ENCODE peak calls at places on chromosomes 4 and X, in eight cellular contexts. One of them, this sample, is unnamed.

GRCh38 chrX:91389026-91389425 is 45.6 kb upstream of the PABPC5 start:
- DNase-seq in right lobe of liver: no peak
- DNase-seq in dorsolateral prefrontal cortex: no peak
- DNase-seq in SJSA1: no peak
- DNase-seq in AG04450: no peak
- DNase-seq in heart right ventricle: no peak
- DNase-seq in aorta: no peak
- DNase-seq in HCT116: no peak
- DNase-seq in this sample: no peak

GRCh38 chr4:109026588-109026987 is 263.7 kb upstream of the ETNPPL start:
- DNase-seq in right lobe of liver: no peak
- DNase-seq in dorsolateral prefrontal cortex: no peak
- DNase-seq in SJSA1: peak
- DNase-seq in AG04450: peak
- DNase-seq in heart right ventricle: no peak
- DNase-seq in aorta: no peak
- DNase-seq in HCT116: no peak
- DNase-seq in this sample: no peak

GRCh38 chr4:42636591-42636990 is 20.3 kb downstream of the ATP8A1 start:
- DNase-seq in right lobe of liver: no peak
- DNase-seq in dorsolateral prefrontal cortex: no peak
- DNase-seq in SJSA1: no peak
- DNase-seq in AG04450: no peak
- DNase-seq in heart right ventricle: no peak
- DNase-seq in aorta: no peak
- DNase-seq in HCT116: no peak
- DNase-seq in this sample: no peak

GRCh38 chr4:77728420-77728819 is 90.7 kb downstream of the CNOT6L start:
- DNase-seq in right lobe of liver: no peak
- DNase-seq in dorsolateral prefrontal cortex: no peak
- DNase-seq in SJSA1: no peak
- DNase-seq in AG04450: no peak
- DNase-seq in heart right ventricle: no peak
- DNase-seq in aorta: no peak
- DNase-seq in HCT116: no peak
- DNase-seq in this sample: no peak

GRCh38 chr4:31791666-31792065 is 1071.5 kb downstream of the PCDH7 start:
- DNase-seq in right lobe of liver: no peak
- DNase-seq in dorsolateral prefrontal cortex: no peak
- DNase-seq in SJSA1: no peak
- DNase-seq in AG04450: no peak
- DNase-seq in heart right ventricle: no peak
- DNase-seq in aorta: no peak
- DNase-seq in HCT116: no peak
- DNase-seq in this sample: no peak

GRCh38 chrX:148067285-148067684 is 86.1 kb downstream of the FMR1NB start:
- DNase-seq in right lobe of liver: no peak
- DNase-seq in dorsolateral prefrontal cortex: no peak
- DNase-seq in SJSA1: no peak
- DNase-seq in AG04450: no peak
- DNase-seq in heart right ventricle: no peak
- DNase-seq in aorta: no peak
- DNase-seq in HCT116: no peak
- DNase-seq in this sample: no peak

GRCh38 chrX:136797787-136798186 is 17.1 kb upstream of the ARHGEF6 start:
- DNase-seq in right lobe of liver: no peak
- DNase-seq in dorsolateral prefrontal cortex: no peak
- DNase-seq in SJSA1: no peak
- DNase-seq in AG04450: no peak
- DNase-seq in heart right ventricle: no peak
- DNase-seq in aorta: no peak
- DNase-seq in HCT116: no peak
- DNase-seq in this sample: no peak

GRCh38 chrX:10833299-10834169 is 213.1 kb upstream of the MID1 start:
- DNase-seq in right lobe of liver: peak
- DNase-seq in dorsolateral prefrontal cortex: no peak
- DNase-seq in SJSA1: no peak
- DNase-seq in AG04450: no peak
- DNase-seq in heart right ventricle: peak
- DNase-seq in aorta: peak
- DNase-seq in HCT116: no peak
- DNase-seq in this sample: peak

GRCh38 chrX:1597345-1598020 is 6.1 kb downstream of the AKAP17A start:
- DNase-seq in right lobe of liver: no peak
- DNase-seq in dorsolateral prefrontal cortex: peak
- DNase-seq in SJSA1: no peak
- DNase-seq in AG04450: no peak
- DNase-seq in heart right ventricle: no peak
- DNase-seq in aorta: peak
- DNase-seq in HCT116: no peak
- DNase-seq in this sample: no peak

GRCh38 chr4:73662709-73663546 is 42.7 kb upstream of the RASSF6 start:
- DNase-seq in right lobe of liver: no peak
- DNase-seq in dorsolateral prefrontal cortex: no peak
- DNase-seq in SJSA1: peak
- DNase-seq in AG04450: no peak
- DNase-seq in heart right ventricle: no peak
- DNase-seq in aorta: no peak
- DNase-seq in HCT116: peak
- DNase-seq in this sample: no peak

GRCh38 chr4:153476829-153477574 is 10.8 kb downstream of the TMEM131L start:
- DNase-seq in right lobe of liver: no peak
- DNase-seq in dorsolateral prefrontal cortex: no peak
- DNase-seq in SJSA1: no peak
- DNase-seq in AG04450: no peak
- DNase-seq in heart right ventricle: no peak
- DNase-seq in aorta: no peak
- DNase-seq in HCT116: no peak
- DNase-seq in this sample: no peak

GRCh38 chrX:331145-331771 is 12.7 kb upstream of the GTPBP6 start:
- DNase-seq in right lobe of liver: no peak
- DNase-seq in dorsolateral prefrontal cortex: no peak
- DNase-seq in SJSA1: peak
- DNase-seq in AG04450: no peak
- DNase-seq in heart right ventricle: no peak
- DNase-seq in aorta: peak
- DNase-seq in HCT116: no peak
- DNase-seq in this sample: peak

GRCh38 chrX:102917801-102918200 is 19.3 kb upstream of the RAB40AL start:
- DNase-seq in right lobe of liver: no peak
- DNase-seq in dorsolateral prefrontal cortex: no peak
- DNase-seq in SJSA1: no peak
- DNase-seq in AG04450: no peak
- DNase-seq in heart right ventricle: no peak
- DNase-seq in aorta: no peak
- DNase-seq in HCT116: no peak
- DNase-seq in this sample: no peak

GRCh38 chr4:113978561-113979156 is 788 bp downstream of the ARSJ start:
- DNase-seq in right lobe of liver: no peak
- DNase-seq in dorsolateral prefrontal cortex: no peak
- DNase-seq in SJSA1: no peak
- DNase-seq in AG04450: no peak
- DNase-seq in heart right ventricle: no peak
- DNase-seq in aorta: peak
- DNase-seq in HCT116: no peak
- DNase-seq in this sample: peak

GRCh38 chr4:181194096-181194495 is 1049.1 kb upstream of the TENM3 start:
- DNase-seq in right lobe of liver: no peak
- DNase-seq in dorsolateral prefrontal cortex: no peak
- DNase-seq in SJSA1: peak
- DNase-seq in AG04450: no peak
- DNase-seq in heart right ventricle: no peak
- DNase-seq in aorta: no peak
- DNase-seq in HCT116: no peak
- DNase-seq in this sample: no peak

GRCh38 chr4:39976945-39977488 is 694 bp downstream of the PDS5A start:
- DNase-seq in right lobe of liver: peak
- DNase-seq in dorsolateral prefrontal cortex: peak
- DNase-seq in SJSA1: peak
- DNase-seq in AG04450: no peak
- DNase-seq in heart right ventricle: peak
- DNase-seq in aorta: peak
- DNase-seq in HCT116: no peak
- DNase-seq in this sample: no peak

GRCh38 chr4:964346-965025 is 8.9 kb downstream of the DGKQ start:
- DNase-seq in right lobe of liver: no peak
- DNase-seq in dorsolateral prefrontal cortex: no peak
- DNase-seq in SJSA1: no peak
- DNase-seq in AG04450: no peak
- DNase-seq in heart right ventricle: no peak
- DNase-seq in aorta: no peak
- DNase-seq in HCT116: no peak
- DNase-seq in this sample: no peak

GRCh38 chr4:144267084-144267483 is 126.6 kb upstream of the GYPA start:
- DNase-seq in right lobe of liver: no peak
- DNase-seq in dorsolateral prefrontal cortex: no peak
- DNase-seq in SJSA1: no peak
- DNase-seq in AG04450: no peak
- DNase-seq in heart right ventricle: no peak
- DNase-seq in aorta: no peak
- DNase-seq in HCT116: no peak
- DNase-seq in this sample: no peak

GRCh38 chr4:38179690-38180299 is 219.6 kb downstream of the PTTG2 start:
- DNase-seq in right lobe of liver: peak
- DNase-seq in dorsolateral prefrontal cortex: peak
- DNase-seq in SJSA1: peak
- DNase-seq in AG04450: peak
- DNase-seq in heart right ventricle: peak
- DNase-seq in aorta: peak
- DNase-seq in HCT116: no peak
- DNase-seq in this sample: peak

DNA sequence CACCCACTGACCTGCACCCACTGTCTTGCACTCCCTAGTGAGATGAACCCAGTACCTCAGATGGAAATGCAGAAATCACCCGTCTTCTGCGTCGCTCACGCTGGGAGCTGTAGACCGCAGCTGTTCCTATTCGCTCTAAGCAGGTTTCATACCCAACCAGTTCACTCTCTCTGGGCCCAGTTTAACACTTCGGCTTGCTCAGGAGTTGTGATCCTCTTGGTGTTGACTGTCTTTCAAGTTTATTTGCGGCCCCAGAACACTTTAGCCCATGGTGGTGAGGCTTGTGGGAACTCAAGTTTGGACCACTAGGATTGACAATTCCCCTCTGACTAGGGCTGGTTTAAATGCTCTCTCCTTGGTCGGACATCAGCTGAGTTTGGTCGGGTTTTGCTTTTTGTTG is 147.0 kb downstream of the DACH2 start:
- DNase-seq in right lobe of liver: no peak
- DNase-seq in dorsolateral prefrontal cortex: no peak
- DNase-seq in SJSA1: no peak
- DNase-seq in AG04450: no peak
- DNase-seq in heart right ventricle: no peak
- DNase-seq in aorta: no peak
- DNase-seq in HCT116: no peak
- DNase-seq in this sample: no peak
- H3K4me3 ChIP-seq in right lobe of liver: no peak
- H3K4me3 ChIP-seq in dorsolateral prefrontal cortex: no peak
- H3K4me3 ChIP-seq in SJSA1: no peak
- H3K4me3 ChIP-seq in AG04450: no peak
- H3K4me3 ChIP-seq in heart right ventricle: no peak
- H3K4me3 ChIP-seq in aorta: no peak
- H3K4me3 ChIP-seq in HCT116: no peak
- H3K4me3 ChIP-seq in this sample: no peak

GRCh38 chrX:153411988-153412574 is 809 bp downstream of the ZFP92 start:
- DNase-seq in right lobe of liver: no peak
- DNase-seq in dorsolateral prefrontal cortex: no peak
- DNase-seq in SJSA1: no peak
- DNase-seq in AG04450: no peak
- DNase-seq in heart right ventricle: no peak
- DNase-seq in aorta: peak
- DNase-seq in HCT116: no peak
- DNase-seq in this sample: no peak
- H3K27ac ChIP-seq in right lobe of liver: no peak
- H3K27ac ChIP-seq in dorsolateral prefrontal cortex: no peak
- H3K27ac ChIP-seq in SJSA1: no peak
- H3K27ac ChIP-seq in AG04450: no peak
- H3K27ac ChIP-seq in heart right ventricle: no peak
- H3K27ac ChIP-seq in aorta: no peak
- H3K27ac ChIP-seq in HCT116: no peak
- H3K27ac ChIP-seq in this sample: no peak

GRCh38 chr4:76463568-76463967 is 28.5 kb downstream of the SHROOM3 start:
- DNase-seq in right lobe of liver: peak
- DNase-seq in dorsolateral prefrontal cortex: no peak
- DNase-seq in SJSA1: no peak
- DNase-seq in AG04450: no peak
- DNase-seq in heart right ventricle: no peak
- DNase-seq in aorta: no peak
- DNase-seq in HCT116: no peak
- DNase-seq in this sample: no peak

GRCh38 chr4:76457885-76458284 is 22.9 kb downstream of the SHROOM3 start:
- DNase-seq in right lobe of liver: no peak
- DNase-seq in dorsolateral prefrontal cortex: no peak
- DNase-seq in SJSA1: no peak
- DNase-seq in AG04450: no peak
- DNase-seq in heart right ventricle: no peak
- DNase-seq in aorta: no peak
- DNase-seq in HCT116: peak
- DNase-seq in this sample: no peak

GRCh38 chr4:76458829-76459228 is 23.8 kb downstream of the SHROOM3 start:
- DNase-seq in right lobe of liver: no peak
- DNase-seq in dorsolateral prefrontal cortex: no peak
- DNase-seq in SJSA1: peak
- DNase-seq in AG04450: no peak
- DNase-seq in heart right ventricle: no peak
- DNase-seq in aorta: no peak
- DNase-seq in HCT116: no peak
- DNase-seq in this sample: no peak

GRCh38 chr4:76458297-76458696 is 23.3 kb downstream of the SHROOM3 start:
- DNase-seq in right lobe of liver: no peak
- DNase-seq in dorsolateral prefrontal cortex: no peak
- DNase-seq in SJSA1: no peak
- DNase-seq in AG04450: no peak
- DNase-seq in heart right ventricle: no peak
- DNase-seq in aorta: no peak
- DNase-seq in HCT116: no peak
- DNase-seq in this sample: no peak

DNA sequence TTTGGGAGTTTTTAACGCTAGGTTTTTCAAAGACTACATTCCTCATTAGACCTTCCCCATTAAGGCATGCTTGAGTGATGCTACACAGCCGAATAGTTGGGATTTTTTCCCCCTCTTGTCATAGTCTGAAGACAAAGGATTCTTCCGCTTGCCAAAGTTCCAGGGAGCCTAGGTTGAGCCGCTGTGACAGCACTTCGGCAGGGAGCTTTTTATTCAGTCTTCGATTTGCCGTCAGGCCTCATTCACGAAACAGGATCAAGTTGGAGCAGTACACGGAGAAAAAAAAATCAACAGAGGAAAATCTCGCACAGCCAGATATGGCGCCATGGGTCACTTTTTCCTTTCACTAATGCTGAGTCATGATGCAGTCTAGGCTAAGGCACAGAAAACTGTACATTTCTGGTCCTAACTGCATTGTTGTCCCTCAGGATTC is 24.3 kb downstream of the SHROOM3 start:
- DNase-seq in right lobe of liver: no peak
- DNase-seq in dorsolateral prefrontal cortex: no peak
- DNase-seq in SJSA1: peak
- DNase-seq in AG04450: no peak
- DNase-seq in heart right ventricle: peak
- DNase-seq in aorta: no peak
- DNase-seq in HCT116: peak
- DNase-seq in this sample: no peak
- H3K4me3 ChIP-seq in right lobe of liver: no peak
- H3K4me3 ChIP-seq in dorsolateral prefrontal cortex: no peak
- H3K4me3 ChIP-seq in SJSA1: peak
- H3K4me3 ChIP-seq in AG04450: no peak
- H3K4me3 ChIP-seq in heart right ventricle: no peak
- H3K4me3 ChIP-seq in aorta: peak
- H3K4me3 ChIP-seq in HCT116: peak
- H3K4me3 ChIP-seq in this sample: no peak

GRCh38 chrX:21838937-21839333 is 482 bp upstream of the MBTPS2 start:
- DNase-seq in right lobe of liver: no peak
- DNase-seq in dorsolateral prefrontal cortex: no peak
- DNase-seq in SJSA1: no peak
- DNase-seq in AG04450: no peak
- DNase-seq in heart right ventricle: no peak
- DNase-seq in aorta: no peak
- DNase-seq in HCT116: no peak
- DNase-seq in this sample: no peak
- H3K27ac ChIP-seq in right lobe of liver: peak
- H3K27ac ChIP-seq in dorsolateral prefrontal cortex: peak
- H3K27ac ChIP-seq in SJSA1: peak
- H3K27ac ChIP-seq in AG04450: peak
- H3K27ac ChIP-seq in heart right ventricle: peak
- H3K27ac ChIP-seq in aorta: no peak
- H3K27ac ChIP-seq in HCT116: peak
- H3K27ac ChIP-seq in this sample: peak